ENCODE peak calls at places on chromosomes 1 and 21, in eight cellular contexts. N is esophagus squamous epithelium; P is WERI-Rb-1; Y is upper lobe of left lung; L is CD8-positive, alpha-beta memory T cell; B is A549; H is transverse colon; U is ovary. C is an unnamed sample. For H3K9me3, the result is how much of the 10 kb centered on the place peaks cover.

GRCh38 chr1:60891315-60891714 is 191.0 kb upstream of the NFIA start:
- DNase-seq in U (no peak), P (no peak), Y (no peak), H (no peak), L (no peak), N (no peak), B (no peak), C (no peak)

GRCh38 chr1:41739061-41739955 is 179.4 kb downstream of the HIVEP3 start:
- DNase-seq in P (no peak), H (peak), N (peak), U (no peak), B (no peak), L (peak), Y (peak), C (peak)

GRCh38 chr1:38071530-38072266 is 25.1 kb upstream of the POU3F1 start:
- DNase-seq in P (peak), L (no peak), H (no peak), N (no peak), U (no peak), Y (no peak), B (peak), C (no peak)

GRCh38 chr1:238501290-238501689 is 610.6 kb upstream of the ZP4 start:
- DNase-seq in H (no peak), Y (no peak), L (no peak), N (no peak), U (no peak), B (no peak), P (no peak), C (no peak)

GRCh38 chr21:15222711-15223110 is 157.9 kb upstream of the NRIP1 start:
- DNase-seq in P (no peak), L (no peak), Y (no peak), B (no peak), H (no peak), N (no peak), U (no peak), C (no peak)

GRCh38 chr1:111559736-111560279 is 56.4 kb upstream of the ADORA3 start:
- DNase-seq in P (no peak), B (no peak), N (no peak), L (no peak), H (no peak), Y (no peak), U (no peak), C (no peak)

GRCh38 chr1:214248294-214249082 is 32.5 kb upstream of the SMYD2 start:
- DNase-seq in Y (no peak), P (no peak), B (no peak), L (no peak), H (no peak), N (no peak), U (no peak), C (no peak)

GRCh38 chr1:17023103-17023502 is 11.4 kb upstream of the ATP13A2 start:
- DNase-seq in L (no peak), B (no peak), Y (no peak), U (no peak), P (no peak), N (no peak), H (no peak), C (no peak)

GRCh38 chr1:85554630-85555327 is 25.8 kb upstream of the CCN1 start:
- DNase-seq in Y (no peak), L (no peak), N (no peak), B (no peak), H (no peak), U (no peak), P (no peak), C (no peak)

GRCh38 chr1:219372916-219373615 is 199.4 kb downstream of the LYPLAL1 start:
- DNase-seq in H (no peak), U (no peak), N (no peak), B (no peak), L (no peak), P (no peak), Y (no peak), C (no peak)

GRCh38 chr1:201539561-201540404 is 856 bp downstream of the NAV1 start:
- DNase-seq in L (no peak), H (peak), B (no peak), P (peak), N (no peak), Y (peak), U (peak), C (no peak)

GRCh38 chr1:117048431-117049133 is 11.5 kb upstream of the TTF2 start:
- DNase-seq in P (no peak), L (no peak), H (no peak), B (no peak), Y (no peak), U (no peak), N (no peak), C (no peak)

GRCh38 chr21:24868117-24868516 is 739.2 kb downstream of the MRPL39 start:
- DNase-seq in P (no peak), H (no peak), U (no peak), L (no peak), N (no peak), Y (no peak), B (no peak), C (no peak)
- H3K9me3 ChIP-seq in P (under half), H (under half), U (under half), L (under half), N (under half), Y (under half), B (under half), C (under half)

DNA sequence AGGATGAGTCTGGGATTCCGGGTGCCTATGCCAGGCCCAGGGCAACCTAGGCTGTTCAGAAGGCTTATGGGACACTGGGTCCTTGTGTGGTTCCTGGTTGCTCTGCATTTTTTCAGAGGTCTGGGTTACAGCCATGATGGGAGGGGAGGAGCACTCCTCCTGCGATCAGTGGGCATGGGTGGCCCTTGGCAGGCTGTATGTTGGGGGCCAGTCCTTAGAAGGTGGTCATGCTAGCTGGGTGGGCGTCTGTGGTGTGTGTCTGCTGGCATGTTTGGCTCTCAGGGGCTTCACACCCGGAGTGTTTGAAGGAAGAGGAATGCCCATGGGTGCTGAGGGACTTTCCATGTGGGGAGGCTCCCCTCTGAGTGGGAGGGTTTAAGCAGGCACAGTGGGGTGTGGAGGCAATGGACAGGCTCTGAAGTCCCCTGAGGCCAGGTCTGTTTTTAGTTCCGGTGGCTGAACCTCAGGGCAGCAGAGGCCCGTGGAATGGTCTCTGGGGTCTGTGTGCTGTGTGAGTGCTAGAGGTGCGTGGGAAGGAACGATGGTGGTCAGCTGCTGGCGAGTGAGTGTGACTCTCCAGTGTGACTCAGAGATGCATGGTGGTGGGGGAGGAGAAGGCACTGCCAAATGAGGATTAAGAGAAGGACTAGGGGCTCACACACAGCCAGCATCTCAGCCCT is 25.3 kb downstream of the CACNA1E start:
- DNase-seq in P (no peak), Y (no peak), B (no peak), H (no peak), L (no peak), U (no peak), N (no peak), C (no peak)
- H3K9me3 ChIP-seq in P (under half), Y (under half), B (under half), H (under half), L (under half), U (under half), N (under half), C (under half)

GRCh38 chr21:42212261-42212660 is 6.7 kb upstream of the ABCG1 start:
- DNase-seq in B (no peak), U (no peak), L (no peak), H (no peak), Y (peak), N (no peak), P (no peak), C (no peak)

GRCh38 chr21:42209801-42210479 is 9.0 kb upstream of the ABCG1 start:
- DNase-seq in U (no peak), B (peak), P (no peak), H (no peak), Y (peak), L (no peak), N (no peak), C (no peak)

GRCh38 chr21:42208801-42209490 is 10.0 kb upstream of the ABCG1 start:
- DNase-seq in U (no peak), B (no peak), N (no peak), L (no peak), P (no peak), H (no peak), Y (peak), C (no peak)

GRCh38 chr21:42203936-42204335 is 15.0 kb upstream of the ABCG1 start:
- DNase-seq in B (no peak), P (no peak), U (no peak), Y (no peak), L (no peak), N (no peak), H (no peak), C (no peak)

DNA sequence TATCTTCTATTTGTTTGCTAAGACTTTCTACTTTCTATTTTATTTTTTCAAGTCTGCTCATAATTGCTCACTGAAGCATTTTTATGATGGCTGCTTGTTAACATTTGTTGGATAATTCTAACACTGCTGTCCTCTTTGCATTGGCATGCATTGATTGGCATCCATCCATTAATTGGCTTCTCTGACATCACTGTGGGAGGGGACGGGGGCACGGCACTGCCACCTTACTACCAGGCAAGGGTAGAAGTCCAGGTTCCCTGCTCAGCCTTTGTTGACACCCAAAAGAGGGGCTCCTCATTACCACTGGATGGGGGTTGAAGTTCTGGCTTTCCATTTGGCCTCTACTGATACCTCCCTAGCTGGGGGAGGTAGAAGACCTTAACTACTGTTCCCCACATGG is 11.5 kb upstream of the ABCG1 start:
- DNase-seq in U (no peak), B (no peak), Y (no peak), L (no peak), N (no peak), P (no peak), H (no peak), C (no peak)
- H3K9me3 ChIP-seq in U (under half), B (under half), Y (under half), L (under half), N (under half), P (under half), H (under half), C (under half)

DNA sequence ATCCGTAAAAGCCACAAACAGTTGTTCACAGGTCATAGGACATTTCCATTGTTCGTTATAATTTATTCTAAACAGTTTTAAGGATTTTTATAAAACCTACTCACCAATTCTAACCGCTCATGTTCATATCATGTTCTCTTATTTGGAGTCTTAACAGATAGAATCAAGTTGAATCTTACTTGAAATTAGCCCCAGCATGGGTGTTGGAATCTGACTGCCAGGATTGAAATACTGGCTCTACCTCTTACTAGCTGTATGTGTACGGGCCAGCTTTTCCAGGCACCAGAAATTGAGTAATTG is 78.2 kb upstream of the GPR88 start:
- DNase-seq in P (no peak), L (no peak), U (no peak), N (no peak), Y (no peak), B (no peak), H (no peak), C (no peak)
- H3K9me3 ChIP-seq in P (under half), L (under half), U (under half), N (under half), Y (under half), B (under half), H (under half), C (under half)

DNA sequence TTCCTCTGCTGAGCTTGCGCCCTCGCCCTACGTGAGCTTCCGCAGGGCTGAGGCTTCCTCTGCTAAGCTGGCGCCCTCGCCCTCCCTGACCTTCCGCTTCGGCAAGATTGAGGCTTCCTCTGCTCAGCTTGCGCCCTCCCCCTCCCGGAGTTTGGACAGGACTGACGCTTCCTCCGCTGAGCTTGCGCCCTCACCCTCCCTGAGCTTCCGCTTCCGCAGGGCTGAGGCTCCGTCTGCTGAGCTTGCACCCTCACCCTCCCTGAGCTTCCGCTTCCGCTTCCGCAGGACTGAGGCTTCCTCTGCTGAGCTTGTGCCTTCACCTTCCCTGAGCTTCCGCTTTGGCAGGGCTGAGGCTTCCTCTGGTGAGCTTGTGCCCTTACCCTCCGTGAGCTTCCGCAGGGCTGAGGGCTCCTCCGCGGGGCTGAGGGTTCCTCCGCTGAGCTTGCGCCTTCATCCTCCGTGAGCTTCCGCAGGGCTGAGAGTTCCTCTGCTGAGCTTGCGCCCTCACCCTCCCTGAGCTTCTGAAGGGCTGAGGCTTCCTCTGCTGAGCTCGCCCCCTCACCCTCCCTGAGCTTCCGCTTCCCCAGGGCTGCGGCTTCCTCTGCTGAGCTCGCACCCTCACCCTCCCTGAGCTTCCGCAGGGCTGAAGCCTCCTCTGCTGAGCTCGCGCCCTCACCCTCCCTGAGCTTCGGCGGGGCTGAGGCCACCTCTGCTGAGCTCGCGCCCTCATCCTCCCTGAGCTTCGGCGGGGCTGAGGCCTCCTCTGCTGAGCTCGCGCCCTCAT is 753.6 kb upstream of the TPTE start:
- DNase-seq in N (no peak), Y (no peak), H (no peak), L (no peak), P (no peak), B (no peak), U (no peak), C (no peak)
- H3K9me3 ChIP-seq in N (half or more), Y (under half), H (under half), L (under half), P (under half), B (under half), U (under half), C (under half)

GRCh38 chr1:211529453-211529852 is 37.5 kb upstream of the RD3 start:
- DNase-seq in N (no peak), P (no peak), L (no peak), B (no peak), H (no peak), Y (no peak), U (no peak), C (no peak)

GRCh38 chr1:211534545-211535291 is 42.8 kb upstream of the RD3 start:
- DNase-seq in L (no peak), H (no peak), B (no peak), N (no peak), U (no peak), P (no peak), Y (no peak), C (no peak)

GRCh38 chr1:211529011-211529410 is 37.0 kb upstream of the RD3 start:
- DNase-seq in H (no peak), L (no peak), B (no peak), P (no peak), Y (no peak), U (no peak), N (no peak), C (no peak)

GRCh38 chr1:211532086-211532439 is 40.1 kb upstream of the RD3 start:
- DNase-seq in P (no peak), Y (no peak), B (no peak), N (no peak), H (no peak), L (no peak), U (no peak), C (no peak)

GRCh38 chr1:211531194-211532085 is 39.5 kb upstream of the RD3 start:
- DNase-seq in H (no peak), B (no peak), L (no peak), Y (no peak), N (no peak), U (no peak), P (no peak), C (no peak)
- H3K9me3 ChIP-seq in H (under half), B (under half), L (under half), Y (under half), N (under half), U (under half), P (under half), C (under half)

GRCh38 chr1:189921613-189922012 is 556.1 kb downstream of the BRINP3 start:
- DNase-seq in H (no peak), U (no peak), Y (no peak), B (no peak), N (no peak), L (no peak), P (no peak), C (no peak)
- H3K9me3 ChIP-seq in H (under half), U (under half), Y (under half), B (under half), N (under half), L (under half), P (under half), C (under half)

DNA sequence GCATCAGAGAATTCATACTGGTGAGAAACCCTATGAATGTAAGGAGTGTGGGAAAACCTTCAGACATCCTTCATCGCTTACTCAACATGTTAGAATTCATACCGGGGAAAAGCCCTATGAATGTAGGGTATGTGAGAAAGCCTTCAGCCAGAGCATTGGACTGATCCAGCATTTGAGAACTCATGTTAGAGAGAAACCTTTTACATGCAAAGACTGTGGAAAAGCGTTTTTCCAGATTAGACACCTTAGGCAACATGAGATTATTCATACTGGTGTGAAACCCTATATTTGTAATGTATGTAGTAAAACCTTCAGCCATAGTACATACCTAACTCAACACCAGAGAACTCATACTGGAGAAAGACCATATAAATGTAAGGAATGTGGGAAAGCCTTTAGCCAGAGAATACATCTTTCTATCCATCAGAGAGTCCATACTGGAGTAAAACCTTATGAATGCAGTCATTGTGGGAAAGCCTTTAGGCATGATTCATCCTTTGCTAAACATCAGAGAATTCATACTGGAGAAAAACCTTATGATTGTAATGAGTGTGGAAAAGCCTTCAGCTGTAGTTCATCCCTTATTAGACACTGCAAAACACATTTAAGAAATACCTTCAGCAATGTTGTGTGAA is 12.8 kb downstream of the ZFP69B start:
- DNase-seq in B (peak), U (no peak), Y (no peak), L (no peak), H (no peak), N (no peak), P (no peak), C (no peak)
- H3K9me3 ChIP-seq in B (half or more), U (under half), Y (half or more), L (half or more), H (half or more), N (half or more), P (half or more), C (under half)

DNA sequence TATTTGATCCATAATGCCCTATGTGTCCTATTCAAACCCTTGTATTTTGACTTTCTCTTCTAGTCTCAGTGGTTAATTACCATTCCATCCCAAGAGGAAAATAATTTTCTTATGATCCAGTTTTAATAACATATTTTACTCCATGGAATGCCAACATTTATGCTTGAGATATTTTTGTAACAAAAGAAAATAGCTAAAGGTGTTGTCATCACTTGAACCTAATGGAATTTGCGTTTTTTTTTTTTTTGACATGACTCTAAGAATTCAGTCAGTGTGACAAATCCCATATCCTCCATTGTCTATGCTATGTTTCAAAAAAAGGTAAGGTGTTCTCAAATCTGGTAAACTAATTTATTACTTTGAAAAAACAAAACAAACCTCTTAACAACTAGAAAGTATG is 324.1 kb upstream of the ADAMTS5 start:
- DNase-seq in B (no peak), U (no peak), P (no peak), N (no peak), Y (no peak), H (no peak), L (no peak), C (no peak)
- H3K9me3 ChIP-seq in B (under half), U (under half), P (under half), N (under half), Y (under half), H (under half), L (under half), C (under half)